ENCODE peak calls at places on chromosomes 16 and 17, in four cellular contexts. P is left ventricle myocardium inferior; Y is activated gamma-delta T cell treated with anti-CD3 and anti-CD28 coated beads, Interleukin-2, amount 50 U/mL, for 16 hours; Q is CD8-positive, alpha-beta memory T cell. S is an unnamed sample.

GRCh38 chr17:68954146-68954971 is 833 bp downstream of the ABCA8 start:
- DNase-seq in P (no peak), Y (no peak), Q (no peak), S (no peak)

GRCh38 chr17:78504156-78504925 is 72.9 kb downstream of the DNAH17 start:
- DNase-seq in P (no peak), Y (no peak), Q (no peak), S (no peak)

GRCh38 chr17:48746916-48747444 is 18.4 kb upstream of the HOXB13 start:
- DNase-seq in P (no peak), Y (no peak), Q (no peak), S (no peak)

GRCh38 chr17:2191785-2192184 is 111.8 kb downstream of the SMG6 start:
- DNase-seq in P (no peak), Y (no peak), Q (no peak), S (no peak)

GRCh38 chr16:966505-966904 is 4.3 kb downstream of the LMF1 start:
- DNase-seq in P (no peak), Y (no peak), Q (peak), S (no peak)

GRCh38 chr16:89798832-89799370 is 17.5 kb downstream of the FANCA start:
- DNase-seq in P (peak), Y (no peak), Q (no peak), S (no peak)

GRCh38 chr17:76000016-76000754 is 470 bp upstream of the CDK3 start:
- DNase-seq in P (no peak), Y (peak), Q (peak), S (no peak)

GRCh38 chr17:33377837-33378236 is 84.7 kb upstream of the ASIC2 start:
- DNase-seq in P (no peak), Y (no peak), Q (no peak), S (no peak)

GRCh38 chr16:5490499-5490898 is 392.9 kb upstream of the EEF2KMT start:
- DNase-seq in P (no peak), Y (no peak), Q (no peak), S (peak)

GRCh38 chr17:75854111-75854748 is 905 bp downstream of the WBP2 start:
- DNase-seq in P (no peak), Y (no peak), Q (no peak), S (no peak)

GRCh38 chr17:68697850-68698313 is 96.7 kb upstream of the FAM20A start:
- DNase-seq in P (no peak), Y (no peak), Q (no peak), S (no peak)

GRCh38 chr16:8887952-8888560 is 5.9 kb downstream of the LITAFD start:
- DNase-seq in P (peak), Y (no peak), Q (no peak), S (no peak)

GRCh38 chr16:85136705-85137322 is 24.5 kb upstream of the CIBAR2 start:
- DNase-seq in P (peak), Y (no peak), Q (no peak), S (no peak)

GRCh38 chr16:85350973-85351372 is 238.7 kb upstream of the CIBAR2 start:
- DNase-seq in P (peak), Y (no peak), Q (no peak), S (no peak)

GRCh38 chr16:64121473-64121872 is 1000.4 kb downstream of the CDH11 start:
- DNase-seq in P (no peak), Y (no peak), Q (no peak), S (no peak)

GRCh38 chr17:16439867-16440351 is 24.5 kb downstream of the TRPV2 start:
- DNase-seq in P (no peak), Y (no peak), Q (peak), S (no peak)

GRCh38 chr16:24635900-24636610 is 93.4 kb upstream of the TNRC6A start:
- DNase-seq in P (peak), Y (no peak), Q (no peak), S (no peak)

GRCh38 chr16:75389096-75389692 is 44.1 kb downstream of the CFDP1 start:
- DNase-seq in P (no peak), Y (no peak), Q (no peak), S (no peak)

GRCh38 chr17:18156976-18157280 is 26.7 kb upstream of the ALKBH5 start:
- DNase-seq in P (no peak), Y (no peak), Q (no peak), S (no peak)

GRCh38 chr17:17876959-17877547 is 40.3 kb upstream of the SREBF1 start:
- DNase-seq in P (peak), Y (no peak), Q (no peak), S (no peak)

GRCh38 chr17:10060526-10060925 is 137.9 kb downstream of the GAS7 start:
- DNase-seq in P (no peak), Y (no peak), Q (no peak), S (no peak)

GRCh38 chr17:77497578-77497934 is 356.8 kb downstream of the SEC14L1 start:
- DNase-seq in P (peak), Y (no peak), Q (no peak), S (no peak)

GRCh38 chr16:9040766-9041430 is 50.5 kb upstream of the HAPSTR1 start:
- DNase-seq in P (no peak), Y (no peak), Q (no peak), S (no peak)

GRCh38 chr16:4733747-4734062 is 366 bp downstream of the ANKS3 start:
- DNase-seq in P (no peak), Y (peak), Q (no peak), S (no peak)

GRCh38 chr16:85986931-85987749 is 88.2 kb downstream of the IRF8 start:
- DNase-seq in P (no peak), Y (peak), Q (peak), S (peak)

GRCh38 chr16:65176603-65177002 is 54.7 kb upstream of the CDH11 start:
- DNase-seq in P (peak), Y (no peak), Q (no peak), S (no peak)

GRCh38 chr17:1484586-1485310 is 7.7 kb downstream of the MYO1C start:
- DNase-seq in P (peak), Y (no peak), Q (peak), S (no peak)

GRCh38 chr17:2517539-2517938 is 5.9 kb upstream of the METTL16 start:
- DNase-seq in P (no peak), Y (no peak), Q (no peak), S (no peak)

GRCh38 chr17:37702605-37703004 is 42.3 kb downstream of the HNF1B start:
- DNase-seq in P (no peak), Y (no peak), Q (no peak), S (no peak)

GRCh38 chr16:58500329-58501241 is 642 bp downstream of the NDRG4 start:
- DNase-seq in P (no peak), Y (no peak), Q (no peak), S (no peak)

GRCh38 chr17:74190154-74190553 is 13.3 kb upstream of the RPL38 start:
- DNase-seq in P (no peak), Y (no peak), Q (no peak), S (no peak)